ENCODE peak calls at places on chromosomes 12 and 14, in six cellular contexts. J is CD8-positive, alpha-beta T cell; G is activated naive CD8-positive, alpha-beta T cell treated with anti-CD3 and anti-CD28 coated beads for 36 hours; T is activated CD4-positive, alpha-beta T cell treated with anti-CD3 and anti-CD28 coated beads for 24 hours; M is cardiac fibroblast; B is left ventricle myocardium superior. U is an unnamed sample.

GRCh38 chr12:62435337-62436163 is 31.1 kb upstream of the MON2 start:
- DNase-seq in J (peak), G (peak), T (peak), M (peak), B (peak), U (peak)

GRCh38 chr12:100528471-100529139 is 44.9 kb upstream of the GAS2L3 start:
- DNase-seq in J (no peak), G (no peak), T (no peak), M (no peak), B (no peak), U (peak)

GRCh38 chr14:72443991-72444431 is 449.9 kb downstream of the DPF3 start:
- DNase-seq in J (peak), G (peak), T (no peak), M (no peak), B (no peak), U (no peak)

GRCh38 chr12:93361159-93361919 is 16.4 kb upstream of the NUDT4 start:
- DNase-seq in J (no peak), G (no peak), T (no peak), M (peak), B (peak), U (peak)

GRCh38 chr14:26163761-26164160 is 434.1 kb downstream of the NOVA1 start:
- DNase-seq in J (no peak), G (no peak), T (no peak), M (peak), B (no peak), U (peak)

GRCh38 chr12:49885663-49886461 is 17.8 kb downstream of the FAIM2 start:
- DNase-seq in J (no peak), G (no peak), T (no peak), M (no peak), B (no peak), U (no peak)

GRCh38 chr12:27013606-27014084 is 539 bp downstream of the TM7SF3 start:
- DNase-seq in J (peak), G (no peak), T (peak), M (peak), B (no peak), U (peak)

GRCh38 chr14:68782091-68782981 is 10.5 kb downstream of the ZFP36L1 start:
- DNase-seq in J (peak), G (peak), T (no peak), M (no peak), B (peak), U (no peak)

GRCh38 chr14:72275242-72275641 is 343.0 kb downstream of the RGS6 start:
- DNase-seq in J (no peak), G (no peak), T (no peak), M (no peak), B (no peak), U (no peak)

GRCh38 chr12:879641-880040 is 69.9 kb downstream of the RAD52 start:
- DNase-seq in J (no peak), G (no peak), T (no peak), M (peak), B (no peak), U (no peak)

GRCh38 chr14:100336618-100337530 is 13.7 kb downstream of the SLC25A47 start:
- DNase-seq in J (no peak), G (no peak), T (no peak), M (no peak), B (no peak), U (no peak)

GRCh38 chr12:124248862-124249825 is 45.7 kb upstream of the RFLNA start:
- DNase-seq in J (no peak), G (no peak), T (no peak), M (no peak), B (no peak), U (peak)

GRCh38 chr12:126874427-126875026 is 1392.4 kb upstream of the TMEM132C start:
- DNase-seq in J (peak), G (peak), T (peak), M (peak), B (peak), U (no peak)

GRCh38 chr14:28577711-28578131 is 188.9 kb upstream of the FOXG1 start:
- DNase-seq in J (no peak), G (no peak), T (no peak), M (peak), B (no peak), U (no peak)

GRCh38 chr14:86999076-86999475 is 993.9 kb downstream of the GALC start:
- DNase-seq in J (no peak), G (no peak), T (no peak), M (no peak), B (no peak), U (peak)

GRCh38 chr12:109725321-109726105 is 11.9 kb downstream of the FAM222A start:
- DNase-seq in J (no peak), G (no peak), T (no peak), M (no peak), B (peak), U (no peak)

GRCh38 chr12:128807161-128807724 is 16.5 kb downstream of the SLC15A4 start:
- DNase-seq in J (no peak), G (no peak), T (no peak), M (no peak), B (no peak), U (no peak)

GRCh38 chr12:108884116-108885012 is 4.5 kb downstream of the DAO start:
- DNase-seq in J (peak), G (peak), T (peak), M (peak), B (peak), U (no peak)

U was measured in renal cortical epithelial cell.